ENCODE peak calls at places on chromosomes 13 and 19, in four cellular contexts. U is mucosa of descending colon, W is heart right ventricle, Y is transverse colon. V is an unnamed sample.

GRCh38 chr19:46756544-46756888 is 10.3 kb upstream of the STRN4 start:
- DNase-seq in U (peak), W (peak), Y (no peak), V (no peak)

GRCh38 chr19:50602089-50602422 is 33.8 kb upstream of the LRRC4B start:
- DNase-seq in U (no peak), W (no peak), Y (no peak), V (no peak)

GRCh38 chr13:21501709-21502108 is 42.6 kb upstream of the ZDHHC20 start:
- DNase-seq in U (no peak), W (no peak), Y (no peak), V (no peak)

GRCh38 chr13:48738261-48738755 is 84.6 kb downstream of the CYSLTR2 start:
- DNase-seq in U (no peak), W (no peak), Y (no peak), V (no peak)

GRCh38 chr13:106161186-106161585 is 374.3 kb downstream of the EFNB2 start:
- DNase-seq in U (no peak), W (no peak), Y (no peak), V (no peak)

GRCh38 chr13:40987606-40988280 is 31.4 kb downstream of the ELF1 start:
- DNase-seq in U (no peak), W (no peak), Y (no peak), V (no peak)

GRCh38 chr13:42066542-42066941 is 18.1 kb downstream of the DGKH start:
- DNase-seq in U (no peak), W (no peak), Y (no peak), V (no peak)

GRCh38 chr13:50069255-50069654 is 54.0 kb downstream of the KCNRG start:
- DNase-seq in U (no peak), W (no peak), Y (no peak), V (no peak)

GRCh38 chr19:16400911-16401675 is 70.7 kb downstream of the EPS15L1 start:
- DNase-seq in U (no peak), W (no peak), Y (no peak), V (no peak)

GRCh38 chr19:55066107-55066709 is 3.3 kb upstream of the RDH13 start:
- DNase-seq in U (no peak), W (no peak), Y (no peak), V (no peak)

GRCh38 chr19:49347835-49348234 is 12.6 kb downstream of the CD37 start:
- DNase-seq in U (no peak), W (no peak), Y (no peak), V (peak)

GRCh38 chr19:7940841-7941240 is 2.6 kb downstream of the TIMM44 start:
- DNase-seq in U (peak), W (no peak), Y (no peak), V (no peak)

GRCh38 chr13:94674609-94675348 is 37.6 kb downstream of the SOX21 start:
- DNase-seq in U (no peak), W (no peak), Y (peak), V (peak)

GRCh38 chr19:43519436-43520088 is 7.4 kb downstream of the ETHE1 start:
- DNase-seq in U (no peak), W (peak), Y (peak), V (peak)

GRCh38 chr13:30577381-30577780 is 40.3 kb upstream of the USPL1 start:
- DNase-seq in U (no peak), W (no peak), Y (peak), V (no peak)

GRCh38 chr13:101757446-101758039 is 305.1 kb downstream of the ITGBL1 start:
- DNase-seq in U (no peak), W (no peak), Y (no peak), V (no peak)

GRCh38 chr19:15280915-15281683 is 48.9 kb upstream of the EPHX3 start:
- DNase-seq in U (peak), W (peak), Y (peak), V (peak)

GRCh38 chr13:85528578-85529215 is 270.5 kb downstream of the SLITRK6 start:
- DNase-seq in U (no peak), W (no peak), Y (no peak), V (no peak)

GRCh38 chr19:56079609-56080008 is 41.5 kb downstream of the ZNF787 start:
- DNase-seq in U (no peak), W (no peak), Y (no peak), V (no peak)

DNA sequence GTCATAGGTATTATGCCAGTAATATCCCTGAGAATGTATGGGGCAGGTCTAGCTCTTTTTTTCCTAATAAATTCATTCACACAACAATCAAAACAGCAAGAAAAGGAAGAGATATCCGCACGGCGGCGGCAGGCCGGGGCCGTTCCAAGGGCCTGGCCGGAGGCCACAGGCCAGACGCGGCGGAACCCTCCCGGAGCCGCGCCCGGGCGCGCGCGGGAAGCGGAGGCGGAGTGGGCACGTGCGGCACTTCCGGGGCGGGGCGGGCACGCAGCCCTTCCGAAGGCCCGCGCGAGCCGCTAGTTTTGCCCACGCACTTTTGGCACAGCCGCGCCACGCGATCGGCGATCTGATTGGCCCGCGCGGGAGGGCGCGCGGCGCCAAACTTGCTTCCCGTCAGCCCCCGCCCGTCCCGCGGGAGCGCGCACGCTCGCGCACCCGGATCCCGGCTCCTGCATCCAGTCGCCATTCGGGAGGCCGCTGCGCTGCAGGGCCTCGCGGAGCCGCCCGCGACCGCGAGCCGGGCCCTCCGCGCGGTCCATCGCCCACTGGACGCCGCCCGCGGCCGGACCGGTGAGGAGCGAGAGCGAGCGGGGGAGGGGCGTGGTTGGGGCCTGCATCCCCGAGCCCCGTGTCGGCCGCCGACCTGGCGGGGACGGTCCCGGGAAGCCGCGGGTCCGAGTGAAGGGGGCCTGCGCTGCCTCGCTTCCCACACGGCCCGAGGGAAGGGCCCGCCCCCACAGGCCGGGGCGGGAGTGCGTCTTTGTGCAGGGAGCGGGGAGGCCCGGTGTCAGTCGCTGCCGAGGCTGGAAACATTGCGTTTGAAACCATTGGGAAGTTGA is at the start of gene CHAMP1:
- DNase-seq in U (peak), W (peak), Y (peak), V (peak)
- TF ChIP-seq CTCF in U (no peak), W (no peak), Y (no peak), V (no peak)

DNA sequence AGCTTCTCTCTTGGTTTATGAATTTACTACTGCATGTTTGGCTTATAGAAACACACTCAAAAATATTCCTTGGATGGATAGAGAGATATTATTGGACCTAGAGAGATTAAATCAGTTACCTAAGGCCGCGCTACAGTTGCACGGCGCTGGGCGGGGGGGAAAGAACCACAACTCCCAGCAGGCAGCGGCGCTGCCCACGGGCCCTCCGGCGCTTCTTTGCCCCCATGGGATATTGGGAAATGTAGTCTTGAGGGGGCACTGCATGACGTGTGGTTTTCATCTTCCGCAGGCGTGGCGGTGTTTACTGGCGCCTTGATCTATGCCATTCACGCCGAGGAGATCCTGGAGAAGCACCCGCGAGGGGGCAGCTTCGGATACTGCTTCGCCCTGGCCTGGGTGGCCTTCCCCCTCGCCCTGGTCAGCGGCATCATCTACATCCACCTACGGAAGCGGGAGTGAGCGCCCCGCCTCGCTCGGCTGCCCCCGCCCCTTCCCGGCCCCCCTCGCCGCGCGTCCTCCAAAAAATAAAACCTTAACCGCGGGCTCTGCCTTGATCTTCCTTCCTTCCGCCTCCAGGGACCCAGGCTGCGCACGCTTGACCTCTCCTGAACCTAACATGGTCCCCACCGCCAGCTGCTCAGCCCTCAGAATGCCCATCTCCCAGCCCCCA is 4.8 kb downstream of the EMP3 start:
- DNase-seq in U (peak), W (peak), Y (peak), V (peak)
- TF ChIP-seq CTCF in U (no peak), W (no peak), Y (peak), V (peak)

DNA sequence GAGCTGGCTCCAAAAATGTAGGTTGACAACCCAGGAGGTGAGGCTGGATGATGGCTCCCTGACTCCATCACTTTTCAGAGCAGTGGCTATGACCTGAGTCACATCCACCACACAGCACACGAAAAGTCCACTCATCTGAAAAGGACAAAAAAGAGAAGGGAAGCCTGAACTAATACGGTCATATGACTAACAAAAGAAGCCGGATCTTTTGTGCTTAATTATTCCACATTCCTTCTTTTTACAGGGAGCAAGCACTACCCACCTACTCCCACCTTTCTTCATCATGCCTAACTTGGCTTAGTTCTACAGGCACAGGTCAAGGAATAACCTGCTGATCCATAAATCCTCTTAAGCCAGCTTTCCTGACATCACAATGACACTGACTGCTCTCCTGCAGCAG is 601.3 kb upstream of the MIR17HG start:
- DNase-seq in U (no peak), W (no peak), Y (no peak), V (no peak)
- TF ChIP-seq CTCF in U (no peak), W (no peak), Y (no peak), V (no peak)

GRCh38 chr19:11286312-11286974 is 9.5 kb upstream of the TSPAN16 start:
- DNase-seq in U (no peak), W (no peak), Y (no peak), V (no peak)
- TF ChIP-seq CTCF in U (no peak), W (peak), Y (no peak), V (no peak)

DNA sequence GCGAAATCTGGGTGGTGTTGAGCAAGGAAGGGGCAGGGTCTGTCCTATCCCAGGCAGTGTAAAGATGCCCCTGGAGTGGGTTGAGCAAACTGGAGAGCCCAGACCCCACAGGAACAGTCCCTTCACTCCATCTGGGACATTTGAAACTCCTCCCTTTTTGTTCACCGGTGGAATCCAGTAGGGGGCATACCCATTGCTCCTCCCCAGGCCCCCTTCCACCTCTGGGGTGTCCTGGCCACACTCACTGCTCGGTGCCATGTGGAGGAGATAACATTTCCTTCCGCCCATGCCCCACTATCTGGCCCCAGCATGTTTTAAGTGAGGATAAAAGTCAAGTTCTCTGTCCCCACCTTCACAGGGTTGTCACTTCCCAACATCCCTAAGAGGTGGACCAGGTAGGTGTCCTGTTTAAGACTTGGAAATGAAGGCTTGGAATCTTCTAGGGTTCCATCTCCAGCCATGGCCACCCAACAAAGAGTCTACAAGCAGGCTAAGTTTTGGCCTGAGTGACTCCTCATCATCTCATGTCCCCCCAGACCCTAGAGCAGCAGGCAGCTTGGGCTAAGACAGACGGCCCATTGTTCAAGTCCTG is 9.2 kb downstream of the ZNF526 start:
- DNase-seq in U (no peak), W (no peak), Y (no peak), V (no peak)
- TF ChIP-seq CTCF in U (no peak), W (no peak), Y (no peak), V (peak)

DNA sequence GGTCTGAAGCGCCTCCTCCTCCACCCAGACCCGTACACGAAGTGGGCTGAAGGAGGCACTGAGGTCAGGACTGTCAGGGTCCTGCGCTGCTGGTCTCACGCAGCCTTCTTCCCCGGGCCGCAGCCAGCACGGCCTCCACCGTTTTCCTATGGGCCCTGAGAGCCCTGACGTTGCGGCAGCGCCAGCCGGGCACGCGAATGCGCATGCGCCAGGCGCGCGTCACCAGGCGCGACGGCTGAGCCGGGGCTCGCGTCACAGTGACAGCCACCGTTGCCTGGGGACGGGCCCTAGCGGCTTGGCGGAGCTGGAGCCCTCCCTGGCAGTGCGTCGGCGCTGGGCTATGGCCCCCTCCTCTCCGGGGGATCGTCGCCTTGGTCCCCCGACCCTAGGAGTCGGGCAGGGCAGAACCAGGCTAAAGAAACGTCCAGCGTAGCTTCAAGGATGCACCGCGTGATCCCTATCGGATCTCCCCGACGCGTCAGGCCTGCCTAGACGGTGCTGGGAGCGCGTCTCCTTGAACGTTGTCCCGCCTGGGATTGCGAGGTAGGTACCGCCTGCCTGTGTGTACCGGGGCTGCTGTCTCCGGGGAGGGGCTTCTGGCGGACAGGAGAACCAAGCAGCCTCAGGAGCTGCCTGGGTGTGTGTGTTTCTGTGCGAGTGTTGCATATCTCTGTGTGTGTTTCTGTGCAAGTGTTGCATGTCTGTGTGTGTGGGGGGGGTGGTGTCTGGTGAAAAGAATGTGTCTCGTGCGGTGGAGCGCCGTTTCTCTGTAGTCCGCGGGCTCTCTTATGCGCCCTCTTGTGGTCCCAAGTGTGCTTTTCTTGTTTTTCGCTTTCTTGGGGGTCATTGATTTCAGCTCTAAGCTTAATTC is 43.2 kb downstream of the ZNF571 start:
- DNase-seq in U (peak), W (peak), Y (peak), V (no peak)
- TF ChIP-seq CTCF in U (no peak), W (peak), Y (peak), V (no peak)

DNA sequence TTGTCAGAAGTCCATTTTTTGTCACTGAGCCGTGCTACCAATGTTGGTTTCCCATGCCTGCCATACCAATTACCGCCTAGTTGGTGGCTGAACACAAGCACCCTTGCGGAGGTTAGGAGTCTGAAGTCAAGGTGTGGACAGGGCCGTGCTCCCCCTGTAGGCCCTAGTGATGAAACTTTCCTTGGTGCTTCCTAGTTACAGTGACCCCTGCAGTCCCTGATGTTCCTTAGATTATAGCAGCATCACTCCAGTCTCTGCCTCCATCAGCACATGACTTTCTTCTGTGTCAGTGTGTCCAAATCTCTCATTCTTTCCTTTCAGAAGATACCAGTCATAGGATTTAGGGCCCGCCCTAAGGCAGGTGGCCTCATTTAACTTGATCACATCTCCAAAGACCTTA is 99.0 kb downstream of the MYO16 start:
- DNase-seq in U (no peak), W (no peak), Y (no peak), V (peak)
- TF ChIP-seq CTCF in U (no peak), W (no peak), Y (no peak), V (peak)

DNA sequence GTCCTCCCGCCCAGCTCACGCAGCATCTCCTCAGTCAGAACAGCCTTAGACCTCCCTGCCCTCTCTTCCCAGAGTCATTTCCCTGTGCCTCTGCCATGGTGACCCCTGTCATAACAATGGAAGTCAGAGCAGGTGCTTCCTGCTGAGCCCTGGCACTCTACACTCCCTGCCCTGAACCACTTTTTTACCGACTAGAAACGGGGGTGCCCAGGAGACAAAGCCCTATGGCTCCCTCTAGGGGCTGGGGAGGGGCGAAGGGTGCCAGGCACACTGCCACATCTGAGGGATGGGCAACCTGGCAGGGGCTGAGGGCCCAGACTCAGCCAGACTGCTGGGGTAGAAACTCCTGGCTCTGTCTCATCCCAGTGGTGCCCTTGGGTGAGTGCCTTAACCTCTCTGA is 16.4 kb downstream of the ZNF574 start:
- DNase-seq in U (no peak), W (no peak), Y (peak), V (peak)
- TF ChIP-seq CTCF in U (peak), W (peak), Y (peak), V (peak)

DNA sequence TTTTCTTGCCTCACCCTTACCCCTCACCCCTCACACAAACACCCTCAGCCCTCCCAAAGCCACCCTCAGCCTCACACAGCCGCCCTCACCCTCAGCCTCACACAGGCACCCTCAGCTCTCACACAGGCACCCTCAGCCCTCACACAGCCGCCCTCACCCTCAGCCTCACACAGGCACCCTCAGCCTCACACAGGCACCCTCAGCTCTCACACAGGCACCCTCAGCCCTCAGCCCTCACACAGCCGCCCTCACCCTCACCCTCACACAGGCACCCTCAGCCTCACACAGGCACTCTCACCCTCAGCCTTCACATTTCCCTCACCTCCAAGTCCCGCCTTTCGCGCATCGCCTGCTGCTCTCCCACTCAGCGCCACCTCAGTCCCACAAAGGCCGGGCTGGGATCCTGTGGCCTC is 287 bp upstream of the ZSCAN22 start:
- DNase-seq in U (no peak), W (no peak), Y (no peak), V (no peak)
- TF ChIP-seq CTCF in U (no peak), W (no peak), Y (no peak), V (no peak)

DNA sequence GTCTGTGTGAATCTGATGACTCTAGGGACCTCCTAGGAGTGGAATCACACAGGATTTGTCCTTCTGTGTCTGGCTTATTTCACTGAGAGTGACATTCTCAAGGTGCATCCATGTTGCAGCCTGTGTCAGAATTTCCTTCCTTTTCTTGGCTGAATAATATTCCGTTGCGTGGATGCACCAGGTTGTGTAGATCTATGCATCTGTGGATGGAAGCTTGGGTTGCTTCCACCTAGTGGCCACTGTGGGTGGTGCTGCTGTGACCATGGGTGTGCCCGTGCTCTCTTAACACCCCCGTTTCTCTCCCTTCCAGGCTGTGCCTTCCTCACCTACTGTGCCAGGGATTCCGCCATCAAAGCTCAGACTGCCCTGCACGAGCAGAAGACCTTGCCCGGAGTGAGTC is 26.2 kb downstream of the CELF5 start:
- DNase-seq in U (no peak), W (no peak), Y (peak), V (no peak)
- TF ChIP-seq CTCF in U (peak), W (peak), Y (peak), V (peak)

V was measured in Caco-2.